ENCODE peak calls at places on chromosomes 6 and 20, in four cellular contexts. Z is GM20000, B is dorsolateral prefrontal cortex, E is GM12865. W is an unnamed sample.

GRCh38 chr6:163209005-163209404 is 205.5 kb upstream of the QKI start:
- DNase-seq in Z (no peak), B (no peak), E (no peak), W (no peak)

GRCh38 chr20:17794400-17794799 is 94.6 kb downstream of the BANF2 start:
- DNase-seq in Z (no peak), E (no peak), B (peak), W (no peak)

GRCh38 chr6:110574817-110575216 is 98.4 kb upstream of the SLC22A16 start:
- DNase-seq in B (no peak), Z (no peak), E (no peak), W (no peak)

GRCh38 chr6:107491059-107491609 is 1.2 kb downstream of the SOBP start:
- DNase-seq in E (no peak), B (peak), Z (peak), W (peak)

GRCh38 chr20:55160022-55160421 is 684.6 kb downstream of the DOK5 start:
- DNase-seq in E (no peak), B (no peak), Z (no peak), W (no peak)

GRCh38 chr6:107989166-107990094 is 31.4 kb upstream of the SEC63 start:
- DNase-seq in Z (no peak), B (no peak), E (no peak), W (no peak)

GRCh38 chr6:151254451-151255081 is 14.8 kb downstream of the AKAP12 start:
- DNase-seq in E (no peak), B (no peak), Z (no peak), W (no peak)

GRCh38 chr20:59055302-59055701 is 12.7 kb upstream of the PRELID3B start:
- DNase-seq in Z (no peak), E (peak), B (no peak), W (peak)

DNA sequence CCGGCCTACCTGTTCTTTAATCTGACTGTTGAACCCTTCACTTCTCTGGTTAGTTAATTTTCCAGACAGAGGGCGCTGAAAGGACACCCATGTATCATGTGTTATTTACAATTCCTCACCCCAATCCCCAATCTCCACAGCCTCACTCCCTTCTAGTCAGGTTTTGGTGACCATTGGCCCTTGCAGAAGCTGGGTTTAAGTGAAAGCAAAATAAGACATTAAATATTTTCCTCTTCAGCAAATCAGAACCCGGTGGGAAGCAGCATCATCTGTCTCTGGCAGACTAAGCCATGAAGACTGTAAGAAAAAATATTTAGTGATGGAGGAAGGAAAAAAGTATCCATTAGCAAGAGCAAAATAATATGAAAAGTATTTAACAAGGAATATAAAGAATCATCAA is 9.4 kb upstream of the HLA-DQA1 start:
- DNase-seq in B (no peak), E (peak), Z (peak), W (peak)
- TF ChIP-seq CTCF in B (no peak), E (no peak), Z (no peak), W (no peak)

DNA sequence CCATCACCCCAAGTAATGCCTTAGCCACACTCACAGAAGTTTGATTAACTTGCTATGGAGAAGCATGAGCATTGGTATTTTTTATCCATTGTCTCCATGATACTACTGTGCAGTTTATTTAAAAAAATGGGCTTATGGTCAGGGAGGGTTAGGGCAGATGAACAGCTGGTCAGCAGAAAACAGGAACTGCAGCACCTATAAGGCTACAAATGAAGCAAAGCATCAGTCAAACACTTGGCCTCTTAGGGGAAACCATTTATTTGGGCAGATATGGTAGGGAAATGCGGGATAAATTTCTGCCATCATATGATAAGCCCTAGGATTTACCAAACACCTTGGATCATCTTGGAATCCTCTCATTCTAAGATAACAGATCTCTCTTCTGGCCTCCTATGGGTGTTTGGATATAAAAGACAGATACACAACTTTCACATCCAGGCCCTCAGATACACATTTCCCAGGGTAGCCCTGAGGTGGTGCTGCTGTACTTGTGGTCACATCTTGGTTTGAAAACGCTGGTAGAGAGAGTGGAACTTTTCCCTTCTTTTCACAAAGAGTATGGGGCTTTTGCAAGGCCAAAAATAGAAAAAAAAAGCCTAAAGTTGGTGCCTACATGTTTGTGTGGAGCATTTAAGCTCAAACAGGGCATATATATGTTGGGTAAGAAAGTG is 42.8 kb upstream of the AHI1 start:
- DNase-seq in Z (no peak), E (peak), B (no peak), W (peak)
- TF ChIP-seq CTCF in Z (no peak), E (peak), B (no peak), W (no peak)

GRCh38 chr6:144912474-144912873 is 627.3 kb downstream of the UTRN start:
- DNase-seq in B (no peak), E (no peak), Z (no peak), W (no peak)
- TF ChIP-seq CTCF in B (no peak), E (no peak), Z (no peak), W (no peak)

GRCh38 chr6:83593395-83593785 is 81.1 kb downstream of the PRSS35 start:
- DNase-seq in B (no peak), E (no peak), Z (no peak), W (no peak)

GRCh38 chr6:83594936-83595335 is 82.6 kb downstream of the PRSS35 start:
- DNase-seq in B (no peak), Z (no peak), E (no peak), W (no peak)

GRCh38 chr6:83590413-83590812 is 78.1 kb downstream of the PRSS35 start:
- DNase-seq in Z (no peak), E (no peak), B (no peak), W (no peak)

GRCh38 chr6:83597511-83597910 is 85.2 kb downstream of the PRSS35 start:
- DNase-seq in Z (no peak), E (no peak), B (no peak), W (no peak)

GRCh38 chr6:83592770-83593394 is 80.5 kb downstream of the PRSS35 start:
- DNase-seq in B (no peak), Z (peak), E (peak), W (no peak)
- TF ChIP-seq CTCF in B (peak), Z (peak), E (peak), W (peak)

GRCh38 chr6:52672422-52673025 is 1.6 kb downstream of the TMEM14A start:
- DNase-seq in Z (no peak), E (no peak), B (no peak), W (no peak)
- TF ChIP-seq CTCF in Z (no peak), E (no peak), B (no peak), W (no peak)

DNA sequence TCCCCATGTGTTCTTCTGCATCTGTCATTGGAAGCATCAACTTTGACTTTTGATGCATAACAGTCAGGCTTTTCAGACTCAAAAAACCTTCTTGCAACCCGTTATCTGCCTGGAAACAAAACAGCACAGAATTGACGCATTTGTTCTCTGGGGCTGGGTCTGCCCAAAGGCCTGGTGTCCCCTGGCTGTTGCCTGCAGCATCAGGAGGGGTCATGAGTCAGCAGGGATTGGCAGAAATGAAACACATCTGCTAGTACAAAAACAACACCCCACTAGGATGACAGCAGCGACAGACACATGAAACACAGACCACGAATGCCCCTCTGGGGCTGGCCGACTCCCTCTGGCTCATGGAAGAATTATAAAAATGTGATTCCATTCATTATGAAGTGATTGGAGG is 157.6 kb upstream of the INSM1 start:
- DNase-seq in Z (no peak), B (no peak), E (no peak), W (no peak)
- TF ChIP-seq CTCF in Z (no peak), B (no peak), E (no peak), W (no peak)

GRCh38 chr20:44800398-44801046 is 9.8 kb downstream of the RIMS4 start:
- DNase-seq in Z (no peak), E (no peak), B (no peak), W (peak)
- TF ChIP-seq CTCF in Z (no peak), E (peak), B (no peak), W (peak)

DNA sequence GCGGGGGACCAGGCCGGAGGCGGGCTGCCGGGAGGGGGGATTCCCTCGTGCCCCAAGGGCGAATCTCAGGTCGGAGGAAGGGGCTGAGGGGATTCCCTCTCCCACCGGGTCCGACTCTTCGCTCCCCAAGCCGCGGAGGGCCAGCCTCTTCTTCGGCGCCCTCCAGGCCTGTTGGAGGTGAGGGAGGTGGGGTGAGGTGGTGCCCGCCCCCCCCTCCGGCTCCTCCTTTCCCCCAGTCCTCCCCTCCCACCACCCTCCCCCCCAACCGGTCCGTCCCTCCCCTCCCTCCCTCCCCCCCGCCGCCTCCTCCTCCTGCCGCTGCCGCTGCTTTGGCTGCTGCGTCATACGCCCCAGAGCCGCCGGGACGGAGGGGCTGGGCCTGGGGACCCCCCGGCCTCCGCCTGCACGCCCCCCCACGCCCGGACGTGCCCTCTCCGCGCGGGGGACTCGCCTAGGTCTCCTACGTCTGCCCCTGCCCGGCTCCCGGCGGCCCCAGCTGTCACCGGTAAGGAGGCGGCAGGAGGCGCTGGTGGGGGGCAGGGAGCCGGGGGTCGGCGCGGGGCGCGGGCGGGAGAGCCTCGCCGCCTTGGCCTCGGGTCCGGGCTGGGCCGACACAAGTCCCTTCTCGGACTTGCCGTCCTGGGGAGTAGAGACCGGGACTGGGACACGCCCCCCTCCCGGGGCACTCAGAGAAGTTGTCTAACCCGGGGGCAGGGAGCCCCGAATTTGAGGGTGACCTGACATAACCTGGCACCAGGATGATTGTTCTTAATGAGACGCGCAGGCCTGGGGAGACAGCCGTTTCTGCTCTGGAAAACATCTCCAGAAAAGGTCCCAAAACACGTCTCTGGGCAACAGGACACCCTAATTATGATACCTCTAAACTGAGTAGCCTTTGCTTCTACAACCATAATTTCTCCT is at the start of gene PHF1:
- DNase-seq in E (no peak), Z (peak), B (peak), W (no peak)
- TF ChIP-seq CTCF in E (no peak), Z (no peak), B (no peak), W (no peak)

DNA sequence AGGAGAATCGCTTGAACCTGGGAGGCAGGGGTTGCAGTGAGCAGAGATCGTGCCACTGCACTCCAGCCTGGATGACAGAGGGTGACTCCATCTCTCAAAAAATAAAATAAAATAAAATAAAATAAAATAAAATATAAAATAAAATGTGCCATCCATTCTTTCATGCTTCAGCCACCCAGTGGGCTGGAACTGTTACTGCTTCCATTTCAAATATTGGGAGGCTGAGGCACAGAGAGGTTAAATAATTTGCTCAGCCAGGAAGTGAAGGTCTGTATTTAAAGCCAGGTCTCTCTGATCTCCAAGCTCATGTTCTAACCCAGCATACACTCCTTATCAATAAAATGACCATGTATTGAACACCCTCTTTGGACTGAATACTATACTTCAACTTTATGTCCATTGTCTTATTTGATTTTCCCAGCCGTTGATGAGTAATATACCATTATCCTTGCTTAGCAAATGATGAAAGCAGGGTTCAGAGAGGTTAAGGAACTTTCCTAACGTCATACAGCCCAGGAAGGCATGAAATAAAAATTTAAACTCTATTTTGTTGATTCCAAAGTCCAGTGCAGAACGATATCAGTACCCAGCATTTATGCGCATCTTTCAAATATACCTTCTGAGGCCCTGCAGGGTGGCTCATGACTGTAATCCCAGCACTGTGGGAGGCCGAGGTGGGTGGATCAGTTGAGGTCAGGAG is 25.8 kb upstream of the SLC9A8 start:
- DNase-seq in Z (no peak), E (no peak), B (no peak), W (no peak)
- TF ChIP-seq CTCF in Z (no peak), E (no peak), B (peak), W (no peak)

W was measured in activated CD8-positive, alpha-beta T cell treated with anti-CD3 and anti-CD28 coated beads for 36 hours.